ENCODE peak calls at places on chromosomes 4 and X, in ten cellular contexts. C is AG04450, G is astrocyte of the spinal cord, U is right atrium auricular region, S is cardiac fibroblast, Y is fibroblast of the aortic adventitia, R is osteoblast, I is PC-3, T is transverse colon, P is tibial artery. J is an unnamed sample.

GRCh38 chr4:3257125-3257690 is 8.2 kb downstream of the MSANTD1 start:
- DNase-seq in C (no peak), G (no peak), U (no peak), S (no peak), Y (no peak), R (peak), I (peak), T (peak), P (peak), J (no peak)

GRCh38 chrX:123167621-123168020 is 16.5 kb upstream of the GRIA3 start:
- DNase-seq in C (no peak), G (no peak), U (no peak), S (no peak), Y (no peak), R (no peak), I (peak), T (no peak), P (no peak), J (no peak)

GRCh38 chr4:76219299-76220055 is 5.9 kb upstream of the SCARB2 start:
- DNase-seq in C (no peak), G (no peak), U (no peak), S (peak), Y (peak), R (no peak), I (peak), T (no peak), P (no peak), J (peak)

GRCh38 chr4:158819942-158820786 is 51.3 kb downstream of the FNIP2 start:
- DNase-seq in C (no peak), G (no peak), U (no peak), S (peak), Y (no peak), R (no peak), I (peak), T (no peak), P (no peak), J (peak)

GRCh38 chr4:186158021-186158859 is 33.1 kb upstream of the CYP4V2 start:
- DNase-seq in C (no peak), G (no peak), U (no peak), S (no peak), Y (no peak), R (peak), I (no peak), T (no peak), P (no peak), J (no peak)

GRCh38 chr4:40121515-40121914 is 64.9 kb downstream of the N4BP2 start:
- DNase-seq in C (peak), G (peak), U (no peak), S (peak), Y (peak), R (peak), I (peak), T (no peak), P (no peak), J (peak)

GRCh38 chr4:76434901-76435688 is at the start of gene SHROOM3:
- DNase-seq in C (no peak), G (peak), U (no peak), S (no peak), Y (peak), R (no peak), I (peak), T (no peak), P (no peak), J (peak)

GRCh38 chr4:53189011-53189410 is 176.8 kb downstream of the SCFD2 start:
- DNase-seq in C (peak), G (peak), U (no peak), S (peak), Y (peak), R (no peak), I (no peak), T (no peak), P (no peak), J (peak)

GRCh38 chr4:156556326-156556725 is 415.3 kb downstream of the PDGFC start:
- DNase-seq in C (no peak), G (no peak), U (no peak), S (peak), Y (no peak), R (no peak), I (no peak), T (no peak), P (no peak), J (no peak)

GRCh38 chr4:128424524-128425195 is 137.0 kb upstream of the PGRMC2 start:
- DNase-seq in C (no peak), G (no peak), U (no peak), S (peak), Y (peak), R (no peak), I (peak), T (no peak), P (no peak), J (peak)

GRCh38 chrX:119885554-119886428 is 9.9 kb upstream of the AKAP14 start:
- DNase-seq in C (no peak), G (peak), U (no peak), S (peak), Y (peak), R (no peak), I (peak), T (no peak), P (no peak), J (peak)

GRCh38 chr4:109044446-109044845 is 258.0 kb downstream of the COL25A1 start:
- DNase-seq in C (no peak), G (no peak), U (no peak), S (peak), Y (no peak), R (no peak), I (no peak), T (no peak), P (no peak), J (no peak)

GRCh38 chr4:109721033-109721432 is 8.8 kb downstream of the PLA2G12A start:
- DNase-seq in C (no peak), G (peak), U (no peak), S (peak), Y (no peak), R (peak), I (peak), T (no peak), P (no peak), J (no peak)

GRCh38 chrX:136742721-136743379 is 37.9 kb downstream of the ARHGEF6 start:
- DNase-seq in C (no peak), G (no peak), U (no peak), S (no peak), Y (no peak), R (no peak), I (no peak), T (no peak), P (no peak), J (no peak)

GRCh38 chrX:69133561-69134542 is 31.4 kb downstream of the PJA1 start:
- DNase-seq in C (peak), G (peak), U (no peak), S (peak), Y (peak), R (peak), I (peak), T (no peak), P (no peak), J (peak)

GRCh38 chr4:95268819-95269565 is 279.8 kb downstream of the UNC5C start:
- DNase-seq in C (no peak), G (peak), U (no peak), S (peak), Y (no peak), R (no peak), I (peak), T (no peak), P (no peak), J (no peak)

GRCh38 chr4:26032572-26033320 is 118.7 kb downstream of the SMIM20 start:
- DNase-seq in C (peak), G (peak), U (no peak), S (peak), Y (peak), R (peak), I (peak), T (no peak), P (no peak), J (peak)

GRCh38 chrX:2859197-2859797 is 30.6 kb downstream of the GYG2 start:
- DNase-seq in C (no peak), G (no peak), U (no peak), S (no peak), Y (no peak), R (no peak), I (no peak), T (no peak), P (no peak), J (no peak)

GRCh38 chrX:132184871-132185270 is 34.4 kb downstream of the RAP2C start:
- DNase-seq in C (no peak), G (no peak), U (no peak), S (no peak), Y (no peak), R (no peak), I (peak), T (no peak), P (no peak), J (no peak)

GRCh38 chr4:122746485-122746965 is 14.0 kb downstream of the BBS12 start:
- DNase-seq in C (no peak), G (no peak), U (no peak), S (peak), Y (no peak), R (no peak), I (no peak), T (no peak), P (no peak), J (peak)

GRCh38 chrX:37485429-37485828 is 86.0 kb upstream of the LANCL3 start:
- DNase-seq in C (no peak), G (no peak), U (no peak), S (no peak), Y (no peak), R (no peak), I (no peak), T (no peak), P (no peak), J (no peak)

GRCh38 chr4:22500128-22500611 is 15.7 kb downstream of the ADGRA3 start:
- DNase-seq in C (no peak), G (no peak), U (no peak), S (no peak), Y (no peak), R (no peak), I (peak), T (peak), P (no peak), J (no peak)

GRCh38 chr4:56860781-56861180 is 39.3 kb upstream of the SPINK2 start:
- DNase-seq in C (no peak), G (no peak), U (no peak), S (no peak), Y (no peak), R (no peak), I (no peak), T (no peak), P (no peak), J (no peak)

GRCh38 chr4:133152330-133152791 is 3.3 kb downstream of the PCDH10 start:
- DNase-seq in C (no peak), G (peak), U (no peak), S (no peak), Y (no peak), R (peak), I (no peak), T (no peak), P (peak), J (no peak)

GRCh38 chrX:38142598-38142997 is 78.1 kb downstream of the SRPX start:
- DNase-seq in C (peak), G (peak), U (no peak), S (peak), Y (peak), R (no peak), I (no peak), T (no peak), P (no peak), J (peak)

GRCh38 chr4:183441276-183441675 is 3.2 kb upstream of the CDKN2AIP start:
- DNase-seq in C (no peak), G (no peak), U (no peak), S (no peak), Y (no peak), R (no peak), I (peak), T (no peak), P (no peak), J (peak)

GRCh38 chrX:9188117-9188516 is 154.2 kb upstream of the FAM9B start:
- DNase-seq in C (no peak), G (no peak), U (no peak), S (no peak), Y (no peak), R (no peak), I (no peak), T (no peak), P (no peak), J (no peak)

GRCh38 chr4:101643201-101643600 is 147.3 kb upstream of the BANK1 start:
- DNase-seq in C (no peak), G (no peak), U (no peak), S (no peak), Y (no peak), R (no peak), I (peak), T (no peak), P (no peak), J (no peak)

GRCh38 chrX:21798677-21799219 is 40.7 kb upstream of the MBTPS2 start:
- DNase-seq in C (peak), G (peak), U (no peak), S (peak), Y (peak), R (peak), I (peak), T (no peak), P (no peak), J (peak)

GRCh38 chr4:127709456-127709855 is 20.7 kb upstream of the SLC25A31 start:
- DNase-seq in C (no peak), G (no peak), U (no peak), S (peak), Y (peak), R (no peak), I (peak), T (no peak), P (no peak), J (no peak)

GRCh38 chr4:28654618-28655017 is 1794.0 kb downstream of the STIM2 start:
- DNase-seq in C (no peak), G (no peak), U (no peak), S (peak), Y (no peak), R (no peak), I (peak), T (no peak), P (no peak), J (no peak)

GRCh38 chrX:26586570-26586969 is 370.6 kb downstream of the MAGEB5 start:
- DNase-seq in C (no peak), G (no peak), U (no peak), S (no peak), Y (no peak), R (no peak), I (no peak), T (no peak), P (no peak), J (no peak)

GRCh38 chr4:68271851-68272756 is 26.6 kb upstream of the TMPRSS11B start:
- DNase-seq in C (peak), G (peak), U (no peak), S (peak), Y (peak), R (peak), I (peak), T (no peak), P (no peak), J (peak)

GRCh38 chrX:103776586-103776985 is at the start of gene PLP1:
- DNase-seq in C (no peak), G (no peak), U (no peak), S (no peak), Y (no peak), R (no peak), I (no peak), T (no peak), P (no peak), J (no peak)

GRCh38 chrX:103773445-103773844 is 3.2 kb upstream of the PLP1 start:
- DNase-seq in C (no peak), G (no peak), U (no peak), S (no peak), Y (no peak), R (no peak), I (no peak), T (no peak), P (no peak), J (no peak)

GRCh38 chrX:103779156-103779555 is 2.5 kb downstream of the PLP1 start:
- DNase-seq in C (no peak), G (peak), U (peak), S (peak), Y (peak), R (no peak), I (no peak), T (no peak), P (no peak), J (no peak)

GRCh38 chrX:103774070-103774642 is 2.5 kb upstream of the PLP1 start:
- DNase-seq in C (no peak), G (peak), U (no peak), S (peak), Y (peak), R (no peak), I (peak), T (no peak), P (no peak), J (peak)
- TF ChIP-seq CTCF in C (peak), G (peak), U (peak), S (peak), Y (peak), R (peak), I (peak), T (peak), P (peak), J (peak)

GRCh38 chr4:169612869-169613859 is 781 bp upstream of the NEK1 start:
- DNase-seq in C (no peak), G (peak), U (peak), S (peak), Y (peak), R (peak), I (peak), T (peak), P (peak), J (peak)
- H3K4me3 ChIP-seq in C (peak), G (peak), U (peak), S (peak), Y (peak), R (peak), I (peak), T (peak), P (peak), J (peak)

GRCh38 chr4:154686838-154687237 is 57.0 kb upstream of the LRAT start:
- DNase-seq in C (no peak), G (no peak), U (no peak), S (peak), Y (peak), R (peak), I (peak), T (no peak), P (no peak), J (no peak)
- TF ChIP-seq CTCF in C (peak), G (no peak), U (no peak), S (no peak), Y (peak), R (peak), I (peak), T (no peak), P (no peak), J (no peak)

DNA sequence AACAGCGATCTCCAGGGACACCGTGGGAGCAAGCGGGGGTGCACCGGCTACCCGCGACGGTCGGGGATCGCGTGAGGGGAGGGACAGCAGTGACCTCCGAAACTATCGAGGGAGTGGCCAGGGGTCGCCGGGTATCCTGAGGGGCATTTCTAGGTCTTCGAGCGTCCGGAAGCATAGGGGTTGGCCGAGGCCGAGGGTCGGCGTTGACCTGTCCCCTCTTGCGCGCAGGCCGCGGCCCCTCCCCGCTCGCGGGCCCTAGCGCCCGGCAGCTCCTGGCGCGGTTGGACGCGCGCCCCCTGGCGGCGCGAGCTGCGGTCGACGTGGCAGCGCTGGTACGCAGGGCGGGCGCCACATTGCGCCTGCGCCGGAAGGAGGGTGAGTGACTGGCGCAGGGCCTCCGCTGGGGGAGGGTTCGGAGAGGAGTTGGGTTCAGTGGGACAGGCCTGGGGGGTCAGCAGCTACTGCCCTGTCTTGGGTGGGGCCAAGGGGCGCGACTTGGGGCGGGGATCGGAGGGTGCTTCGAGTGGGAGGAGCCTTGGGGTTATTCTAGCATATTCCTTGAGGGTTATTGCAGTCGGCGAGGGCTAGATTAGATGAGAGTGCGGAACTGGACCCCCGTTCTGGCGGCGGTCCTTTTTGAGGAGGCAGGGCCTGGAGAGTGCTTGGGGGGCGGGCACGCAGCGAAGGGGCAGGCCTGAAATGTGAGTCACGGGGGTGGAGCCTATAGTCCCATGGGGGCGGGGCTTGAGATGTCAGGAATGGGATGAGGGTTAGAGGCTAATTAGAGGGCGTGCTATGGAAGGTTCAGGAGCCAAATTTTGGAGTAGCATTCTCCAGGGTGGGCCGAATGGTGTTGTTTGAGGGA is 1.2 kb downstream of the MAGIX start:
- DNase-seq in C (no peak), G (peak), U (peak), S (peak), Y (peak), R (peak), I (peak), T (peak), P (peak), J (peak)
- H3K4me3 ChIP-seq in C (peak), G (peak), U (peak), S (peak), Y (peak), R (peak), I (peak), T (no peak), P (peak), J (peak)

J was measured in fibroblast of villous mesenchyme.